ENCODE peak calls at places on chromosomes 3 and 15, in six cellular contexts. One of them, this sample, is unnamed.

GRCh38 chr15:95869920-95870319 is 460.6 kb upstream of the NR2F2 start:
- DNase-seq in GM23248: no peak
- DNase-seq in neural progenitor cell: no peak
- DNase-seq in MM.1S: peak; percentile 51
- DNase-seq in OCI-LY7: no peak
- DNase-seq in hepatocyte: no peak
- DNase-seq in this sample: no peak

GRCh38 chr15:100042558-100042957 is 299.2 kb downstream of the ADAMTS17 start:
- DNase-seq in GM23248: no peak
- DNase-seq in neural progenitor cell: no peak
- DNase-seq in MM.1S: no peak
- DNase-seq in OCI-LY7: no peak
- DNase-seq in hepatocyte: no peak
- DNase-seq in this sample: no peak

GRCh38 chr3:79729096-79729495 is 38.7 kb downstream of the ROBO1 start:
- DNase-seq in GM23248: peak; percentile 2
- DNase-seq in neural progenitor cell: no peak
- DNase-seq in MM.1S: no peak
- DNase-seq in OCI-LY7: no peak
- DNase-seq in hepatocyte: peak; percentile 38
- DNase-seq in this sample: no peak

GRCh38 chr15:61621146-61621545 is 392.0 kb upstream of the RORA start:
- DNase-seq in GM23248: peak; percentile 5
- DNase-seq in neural progenitor cell: peak; percentile 69
- DNase-seq in MM.1S: peak; percentile 41
- DNase-seq in OCI-LY7: peak; percentile 1
- DNase-seq in hepatocyte: peak; percentile 69
- DNase-seq in this sample: no peak

GRCh38 chr15:31974154-31974794 is 56.0 kb upstream of the CHRNA7 start:
- DNase-seq in GM23248: no peak
- DNase-seq in neural progenitor cell: peak; percentile 20
- DNase-seq in MM.1S: no peak
- DNase-seq in OCI-LY7: no peak
- DNase-seq in hepatocyte: no peak
- DNase-seq in this sample: no peak

GRCh38 chr15:20106026-20106425 is 435.6 kb downstream of the GOLGA6L6 start:
- DNase-seq in GM23248: no peak
- DNase-seq in neural progenitor cell: peak; percentile 1
- DNase-seq in MM.1S: peak; percentile 2
- DNase-seq in OCI-LY7: no peak
- DNase-seq in hepatocyte: peak; percentile 6
- DNase-seq in this sample: no peak

GRCh38 chr15:35519536-35520149 is 26.3 kb downstream of the DPH6 start:
- DNase-seq in GM23248: peak; percentile 71
- DNase-seq in neural progenitor cell: peak; percentile 62
- DNase-seq in MM.1S: peak; percentile 35
- DNase-seq in OCI-LY7: peak; percentile 55
- DNase-seq in hepatocyte: peak; percentile 63
- DNase-seq in this sample: peak; percentile 28

GRCh38 chr3:133424937-133425869 is 25.3 kb downstream of the BFSP2 start:
- DNase-seq in GM23248: no peak
- DNase-seq in neural progenitor cell: no peak
- DNase-seq in MM.1S: peak; percentile 67
- DNase-seq in OCI-LY7: no peak
- DNase-seq in hepatocyte: no peak
- DNase-seq in this sample: no peak

GRCh38 chr15:98715890-98716443 is 67.6 kb downstream of the IGF1R start:
- DNase-seq in GM23248: no peak
- DNase-seq in neural progenitor cell: no peak
- DNase-seq in MM.1S: no peak
- DNase-seq in OCI-LY7: no peak
- DNase-seq in hepatocyte: no peak
- DNase-seq in this sample: no peak

GRCh38 chr3:15711281-15711680 is 86.5 kb downstream of the ANKRD28 start:
- DNase-seq in GM23248: no peak
- DNase-seq in neural progenitor cell: no peak
- DNase-seq in MM.1S: no peak
- DNase-seq in OCI-LY7: no peak
- DNase-seq in hepatocyte: no peak
- DNase-seq in this sample: no peak

GRCh38 chr3:11610044-11610671 is 33.6 kb downstream of the VGLL4 start:
- DNase-seq in GM23248: no peak
- DNase-seq in neural progenitor cell: peak; percentile 82
- DNase-seq in MM.1S: no peak
- DNase-seq in OCI-LY7: no peak
- DNase-seq in hepatocyte: peak; percentile 72
- DNase-seq in this sample: no peak

GRCh38 chr15:73949496-73949895 is 23.2 kb downstream of the LOXL1 start:
- DNase-seq in GM23248: no peak
- DNase-seq in neural progenitor cell: no peak
- DNase-seq in MM.1S: no peak
- DNase-seq in OCI-LY7: no peak
- DNase-seq in hepatocyte: no peak
- DNase-seq in this sample: no peak

GRCh38 chr15:69265347-69265955 is 33.3 kb upstream of the PAQR5 start:
- DNase-seq in GM23248: peak; percentile 44
- DNase-seq in neural progenitor cell: peak; percentile 55
- DNase-seq in MM.1S: peak; percentile 68
- DNase-seq in OCI-LY7: peak; percentile 47
- DNase-seq in hepatocyte: peak; percentile 32
- DNase-seq in this sample: peak; percentile 34

GRCh38 chr3:160005004-160005403 is 16.4 kb downstream of the IL12A start:
- DNase-seq in GM23248: no peak
- DNase-seq in neural progenitor cell: no peak
- DNase-seq in MM.1S: no peak
- DNase-seq in OCI-LY7: no peak
- DNase-seq in hepatocyte: no peak
- DNase-seq in this sample: no peak

GRCh38 chr15:68552344-68552743 is 26.4 kb upstream of the CORO2B start:
- DNase-seq in GM23248: no peak
- DNase-seq in neural progenitor cell: no peak
- DNase-seq in MM.1S: no peak
- DNase-seq in OCI-LY7: no peak
- DNase-seq in hepatocyte: no peak
- DNase-seq in this sample: no peak

GRCh38 chr3:52006820-52007133 is 11.1 kb upstream of the RPL29 start:
- DNase-seq in GM23248: no peak
- DNase-seq in neural progenitor cell: no peak
- DNase-seq in MM.1S: no peak
- DNase-seq in OCI-LY7: no peak
- DNase-seq in hepatocyte: no peak
- DNase-seq in this sample: no peak

GRCh38 chr3:184765730-184766074 is 46.3 kb upstream of the VPS8 start:
- DNase-seq in GM23248: peak; percentile 66
- DNase-seq in neural progenitor cell: no peak
- DNase-seq in MM.1S: no peak
- DNase-seq in OCI-LY7: peak; percentile 67
- DNase-seq in hepatocyte: no peak
- DNase-seq in this sample: no peak
- TF ChIP-seq EZH2phosphoT487 in GM23248: no peak
- TF ChIP-seq EZH2phosphoT487 in neural progenitor cell: no peak
- TF ChIP-seq EZH2phosphoT487 in MM.1S: no peak
- TF ChIP-seq EZH2phosphoT487 in OCI-LY7: no peak
- TF ChIP-seq EZH2phosphoT487 in hepatocyte: no peak
- TF ChIP-seq EZH2phosphoT487 in this sample: no peak

DNA sequence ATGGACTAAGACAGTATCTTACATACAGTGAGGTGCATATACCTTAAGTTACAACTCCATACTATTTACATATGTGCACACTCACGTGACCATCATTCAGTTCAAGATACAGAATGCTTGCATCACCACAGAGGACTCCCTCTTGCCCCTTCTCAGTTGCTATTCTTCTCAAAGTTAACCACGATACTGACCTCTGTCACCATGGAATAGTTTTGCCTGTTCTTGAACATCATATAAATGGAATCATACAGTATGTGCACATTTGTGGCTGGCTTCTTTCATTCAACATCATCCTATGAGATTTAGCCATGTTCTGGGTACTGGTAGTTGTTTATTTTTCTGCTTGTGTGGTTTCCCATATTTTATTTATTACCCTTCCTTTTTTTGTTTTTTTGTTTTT is 10.4 kb upstream of the ZSCAN2 start:
- DNase-seq in GM23248: no peak
- DNase-seq in neural progenitor cell: no peak
- DNase-seq in MM.1S: no peak
- DNase-seq in OCI-LY7: no peak
- DNase-seq in hepatocyte: no peak
- DNase-seq in this sample: no peak
- TF ChIP-seq EZH2phosphoT487 in GM23248: no peak
- TF ChIP-seq EZH2phosphoT487 in neural progenitor cell: no peak
- TF ChIP-seq EZH2phosphoT487 in MM.1S: no peak
- TF ChIP-seq EZH2phosphoT487 in OCI-LY7: no peak
- TF ChIP-seq EZH2phosphoT487 in hepatocyte: no peak
- TF ChIP-seq EZH2phosphoT487 in this sample: no peak

GRCh38 chr3:99777210-99777549 is 40.5 kb upstream of the CMSS1 start:
- DNase-seq in GM23248: no peak
- DNase-seq in neural progenitor cell: no peak
- DNase-seq in MM.1S: no peak
- DNase-seq in OCI-LY7: no peak
- DNase-seq in hepatocyte: no peak
- DNase-seq in this sample: no peak

GRCh38 chr3:99780749-99781148 is 36.9 kb upstream of the CMSS1 start:
- DNase-seq in GM23248: peak; percentile 15
- DNase-seq in neural progenitor cell: no peak
- DNase-seq in MM.1S: no peak
- DNase-seq in OCI-LY7: no peak
- DNase-seq in hepatocyte: no peak
- DNase-seq in this sample: no peak

GRCh38 chr3:99774467-99774866 is 43.2 kb upstream of the CMSS1 start:
- DNase-seq in GM23248: peak; percentile 90
- DNase-seq in neural progenitor cell: no peak
- DNase-seq in MM.1S: no peak
- DNase-seq in OCI-LY7: no peak
- DNase-seq in hepatocyte: peak; percentile 9
- DNase-seq in this sample: no peak

GRCh38 chr3:99777708-99778107 is 40.0 kb upstream of the CMSS1 start:
- DNase-seq in GM23248: no peak
- DNase-seq in neural progenitor cell: no peak
- DNase-seq in MM.1S: no peak
- DNase-seq in OCI-LY7: no peak
- DNase-seq in hepatocyte: no peak
- DNase-seq in this sample: no peak

DNA sequence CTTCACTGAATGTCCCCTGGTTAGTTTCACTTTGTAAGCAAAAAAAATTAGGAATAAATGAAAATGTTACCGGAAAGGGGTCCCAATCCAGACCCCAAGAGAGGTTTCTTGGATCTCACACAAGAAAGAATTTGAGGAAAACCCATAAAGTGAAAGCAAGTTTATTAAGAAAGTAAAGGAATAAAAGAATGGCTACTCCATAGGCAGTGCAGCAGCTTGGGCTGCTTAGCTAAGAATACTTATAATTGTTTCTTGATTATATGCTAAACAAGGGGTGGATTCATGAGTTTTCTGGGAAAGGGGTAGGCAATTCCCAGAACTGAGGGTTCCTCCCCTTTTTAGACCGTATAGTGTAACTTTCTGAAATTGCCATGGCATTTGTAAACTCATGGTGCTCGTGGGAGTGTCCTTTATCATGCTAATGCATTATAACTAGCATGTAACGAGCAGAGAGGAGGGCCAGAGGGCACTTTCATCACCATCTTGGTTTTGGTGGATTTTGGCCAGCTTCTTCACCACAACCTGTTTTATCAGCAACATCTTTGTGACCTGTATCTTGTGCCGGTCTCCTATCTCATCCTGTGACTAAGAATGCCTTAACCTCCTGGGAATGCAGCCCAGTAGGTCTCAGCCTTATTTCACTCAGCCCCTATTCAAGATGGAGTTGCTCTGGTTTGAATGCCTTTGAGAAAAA is 41.0 kb upstream of the CMSS1 start:
- DNase-seq in GM23248: no peak
- DNase-seq in neural progenitor cell: no peak
- DNase-seq in MM.1S: no peak
- DNase-seq in OCI-LY7: no peak
- DNase-seq in hepatocyte: no peak
- DNase-seq in this sample: no peak
- TF ChIP-seq EZH2phosphoT487 in GM23248: no peak
- TF ChIP-seq EZH2phosphoT487 in neural progenitor cell: no peak
- TF ChIP-seq EZH2phosphoT487 in MM.1S: no peak
- TF ChIP-seq EZH2phosphoT487 in OCI-LY7: no peak
- TF ChIP-seq EZH2phosphoT487 in hepatocyte: no peak
- TF ChIP-seq EZH2phosphoT487 in this sample: no peak

GRCh38 chr15:64930778-64931240 is 19.1 kb downstream of the ANKDD1A start:
- DNase-seq in GM23248: peak; percentile 17
- DNase-seq in neural progenitor cell: no peak
- DNase-seq in MM.1S: peak; percentile 31
- DNase-seq in OCI-LY7: no peak
- DNase-seq in hepatocyte: no peak
- DNase-seq in this sample: no peak
- TF ChIP-seq EZH2phosphoT487 in GM23248: no peak
- TF ChIP-seq EZH2phosphoT487 in neural progenitor cell: no peak
- TF ChIP-seq EZH2phosphoT487 in MM.1S: no peak
- TF ChIP-seq EZH2phosphoT487 in OCI-LY7: no peak
- TF ChIP-seq EZH2phosphoT487 in hepatocyte: no peak
- TF ChIP-seq EZH2phosphoT487 in this sample: no peak

GRCh38 chr3:112514527-112515128 is 15.4 kb upstream of the BTLA start:
- DNase-seq in GM23248: peak; percentile 34
- DNase-seq in neural progenitor cell: no peak
- DNase-seq in MM.1S: peak; percentile 92
- DNase-seq in OCI-LY7: no peak
- DNase-seq in hepatocyte: no peak
- DNase-seq in this sample: no peak

GRCh38 chr3:112519424-112520001 is 20.2 kb upstream of the BTLA start:
- DNase-seq in GM23248: peak; percentile 79
- DNase-seq in neural progenitor cell: peak; percentile 69
- DNase-seq in MM.1S: peak; percentile 76
- DNase-seq in OCI-LY7: peak; percentile 81
- DNase-seq in hepatocyte: peak; percentile 77
- DNase-seq in this sample: peak; percentile 51
- TF ChIP-seq EZH2phosphoT487 in GM23248: no peak
- TF ChIP-seq EZH2phosphoT487 in neural progenitor cell: no peak
- TF ChIP-seq EZH2phosphoT487 in MM.1S: no peak
- TF ChIP-seq EZH2phosphoT487 in OCI-LY7: no peak
- TF ChIP-seq EZH2phosphoT487 in hepatocyte: no peak
- TF ChIP-seq EZH2phosphoT487 in this sample: no peak

DNA sequence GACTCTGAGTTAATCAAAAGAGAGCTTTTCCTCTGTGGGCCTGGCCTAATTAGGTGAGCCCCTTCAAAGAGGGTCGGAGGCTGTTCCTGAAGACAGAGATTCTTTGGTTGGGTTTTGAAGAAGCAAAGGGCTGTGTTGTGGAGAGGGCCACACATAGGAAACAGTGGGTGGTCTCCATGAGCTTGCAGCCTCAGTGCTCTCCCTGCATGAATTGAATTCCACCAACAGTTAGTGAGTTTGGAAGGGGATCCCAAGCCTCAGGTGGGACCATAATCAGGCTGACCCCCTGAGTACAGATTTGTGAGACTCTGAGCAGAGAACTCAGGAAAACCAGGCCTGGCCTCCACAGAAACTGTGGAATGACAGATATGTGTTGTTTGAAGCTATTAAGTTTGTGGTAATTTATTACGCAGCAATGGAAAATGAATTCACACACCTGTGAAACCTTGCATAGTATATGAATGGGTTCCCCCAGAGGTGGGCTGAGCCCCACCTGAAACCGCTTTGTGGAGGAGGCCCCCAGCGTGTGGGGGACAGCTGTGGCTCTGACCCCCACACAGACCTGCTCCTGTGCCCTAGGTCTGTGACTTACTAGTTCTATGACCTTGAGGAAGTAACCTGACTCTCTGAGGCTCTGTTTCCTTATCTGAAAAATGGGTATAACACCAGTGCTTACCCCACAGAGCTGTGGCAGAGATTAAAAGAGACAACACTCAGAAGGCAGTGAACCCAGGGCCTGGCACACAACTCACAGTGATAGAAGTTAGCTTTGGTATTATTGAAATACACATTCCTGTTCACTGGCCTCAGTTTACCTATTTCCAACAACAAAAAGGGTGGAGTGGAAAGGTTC is 431.3 kb downstream of the FOXP1 start:
- DNase-seq in GM23248: no peak
- DNase-seq in neural progenitor cell: peak; percentile 40
- DNase-seq in MM.1S: no peak
- DNase-seq in OCI-LY7: no peak
- DNase-seq in hepatocyte: no peak
- DNase-seq in this sample: no peak
- TF ChIP-seq EZH2phosphoT487 in GM23248: no peak
- TF ChIP-seq EZH2phosphoT487 in neural progenitor cell: no peak
- TF ChIP-seq EZH2phosphoT487 in MM.1S: no peak
- TF ChIP-seq EZH2phosphoT487 in OCI-LY7: no peak
- TF ChIP-seq EZH2phosphoT487 in hepatocyte: no peak
- TF ChIP-seq EZH2phosphoT487 in this sample: no peak

This sample was measured in HCT116.